ENCODE peak calls at places on chromosomes 5 and 9, in six cellular contexts. R, U, C, I, O and D are unnamed samples. For H3K4me1, the result is how much of the 10 kb centered on the place peaks cover.

GRCh38 chr5:124398471-124398870 is 348.0 kb downstream of the ZNF608 start:
- DNase-seq in R (no peak), U (no peak), C (no peak), I (no peak), O (no peak), D (no peak)

GRCh38 chr9:89606049-89606481 is 1.3 kb downstream of the GADD45G start:
- DNase-seq in R (no peak), U (peak), C (peak), I (peak), O (no peak), D (peak)

GRCh38 chr9:33306037-33306436 is 15.7 kb downstream of the NFX1 start:
- DNase-seq in R (no peak), U (no peak), C (no peak), I (no peak), O (no peak), D (no peak)

GRCh38 chr9:106643211-106643930 is 219.6 kb upstream of the ZNF462 start:
- DNase-seq in R (no peak), U (no peak), C (no peak), I (no peak), O (no peak), D (no peak)

GRCh38 chr5:10577371-10578291 is 13.8 kb downstream of the ANKRD33B start:
- DNase-seq in R (no peak), U (no peak), C (no peak), I (no peak), O (no peak), D (no peak)

GRCh38 chr5:117463836-117464235 is 889.2 kb upstream of the SEMA6A start:
- DNase-seq in R (no peak), U (no peak), C (no peak), I (no peak), O (no peak), D (no peak)

GRCh38 chr5:139402561-139403158 is 1.2 kb downstream of the SPATA24 start:
- DNase-seq in R (peak), U (no peak), C (no peak), I (no peak), O (peak), D (peak)

GRCh38 chr9:1337169-1337568 is 287.0 kb downstream of the DMRT2 start:
- DNase-seq in R (no peak), U (no peak), C (no peak), I (no peak), O (no peak), D (no peak)

GRCh38 chr9:16626577-16627130 is 243.8 kb downstream of the BNC2 start:
- DNase-seq in R (no peak), U (no peak), C (no peak), I (peak), O (no peak), D (no peak)

GRCh38 chr5:76820491-76820890 is 1.7 kb downstream of the F2RL1 start:
- DNase-seq in R (no peak), U (no peak), C (no peak), I (no peak), O (no peak), D (no peak)

GRCh38 chr5:6877986-6878828 is 165.0 kb downstream of the TENT4A start:
- DNase-seq in R (no peak), U (no peak), C (no peak), I (no peak), O (no peak), D (no peak)

GRCh38 chr5:159877087-159877486 is 39.2 kb upstream of the ADRA1B start:
- DNase-seq in R (no peak), U (no peak), C (no peak), I (no peak), O (no peak), D (no peak)

GRCh38 chr9:111598730-111599091 is 736 bp downstream of the PTGR1 start:
- DNase-seq in R (no peak), U (peak), C (peak), I (peak), O (no peak), D (no peak)

GRCh38 chr5:39100851-39101396 is 26.7 kb upstream of the RICTOR start:
- DNase-seq in R (no peak), U (no peak), C (no peak), I (no peak), O (no peak), D (no peak)

GRCh38 chr5:150671509-150672236 is 10.6 kb downstream of the MYOZ3 start:
- DNase-seq in R (no peak), U (no peak), C (no peak), I (no peak), O (no peak), D (peak)

GRCh38 chr9:121699271-121700164 is 48.1 kb downstream of the DAB2IP start:
- DNase-seq in R (peak), U (peak), C (no peak), I (peak), O (no peak), D (peak)

GRCh38 chr9:91248707-91249106 is 113.0 kb downstream of the AUH start:
- DNase-seq in R (no peak), U (no peak), C (no peak), I (no peak), O (no peak), D (no peak)

GRCh38 chr5:91182763-91183162 is 200.4 kb downstream of the ARRDC3 start:
- DNase-seq in R (peak), U (no peak), C (no peak), I (peak), O (no peak), D (no peak)

GRCh38 chr9:23644326-23644725 is 181.7 kb downstream of the ELAVL2 start:
- DNase-seq in R (no peak), U (no peak), C (no peak), I (no peak), O (no peak), D (no peak)

GRCh38 chr5:148970228-148970627 is 92.6 kb downstream of the SH3TC2 start:
- DNase-seq in R (no peak), U (no peak), C (no peak), I (peak), O (peak), D (no peak)

GRCh38 chr5:146388418-146388817 is 49.8 kb downstream of the POU4F3 start:
- DNase-seq in R (no peak), U (no peak), C (no peak), I (no peak), O (no peak), D (no peak)

GRCh38 chr5:151671979-151672378 is 14.7 kb downstream of the SPARC start:
- DNase-seq in R (no peak), U (no peak), C (no peak), I (peak), O (no peak), D (no peak)

GRCh38 chr9:105994970-105995369 is 300.6 kb downstream of the TMEM38B start:
- DNase-seq in R (no peak), U (no peak), C (no peak), I (no peak), O (no peak), D (no peak)

GRCh38 chr5:43042626-43043399 is 2.7 kb upstream of the ANXA2R start:
- DNase-seq in R (peak), U (peak), C (no peak), I (peak), O (no peak), D (peak)

GRCh38 chr5:133240425-133241091 is 188.7 kb downstream of the HSPA4 start:
- DNase-seq in R (no peak), U (no peak), C (peak), I (peak), O (no peak), D (no peak)

GRCh38 chr5:32147236-32147635 is 26.9 kb downstream of the GOLPH3 start:
- DNase-seq in R (no peak), U (no peak), C (no peak), I (no peak), O (no peak), D (no peak)

GRCh38 chr5:96780626-96781025 is 27.1 kb downstream of the ERAP1 start:
- DNase-seq in R (no peak), U (no peak), C (no peak), I (no peak), O (no peak), D (no peak)

GRCh38 chr5:141883184-141883947 is 5.2 kb upstream of the PCDH1 start:
- DNase-seq in R (no peak), U (no peak), C (no peak), I (no peak), O (peak), D (no peak)

GRCh38 chr5:142722896-142723295 is 37.0 kb upstream of the FGF1 start:
- DNase-seq in R (no peak), U (no peak), C (no peak), I (no peak), O (no peak), D (no peak)

GRCh38 chr5:132203464-132203818 is 24.2 kb downstream of the P4HA2 start:
- DNase-seq in R (no peak), U (no peak), C (no peak), I (no peak), O (no peak), D (no peak)

GRCh38 chr5:137091473-137091872 is 407.7 kb downstream of the SPOCK1 start:
- DNase-seq in R (no peak), U (no peak), C (no peak), I (no peak), O (peak), D (peak)

GRCh38 chr9:98572054-98572627 is 136.6 kb downstream of the GABBR2 start:
- DNase-seq in R (no peak), U (no peak), C (no peak), I (no peak), O (no peak), D (no peak)

GRCh38 chr5:151155777-151156731 is 1.5 kb downstream of the ANXA6 start:
- DNase-seq in R (peak), U (no peak), C (no peak), I (no peak), O (no peak), D (no peak)

GRCh38 chr9:138104251-138105122 is 226.9 kb downstream of the CACNA1B start:
- DNase-seq in R (no peak), U (no peak), C (no peak), I (no peak), O (no peak), D (no peak)

GRCh38 chr9:126985870-126986498 is 71.4 kb downstream of the RALGPS1 start:
- DNase-seq in R (no peak), U (no peak), C (peak), I (peak), O (no peak), D (no peak)

GRCh38 chr5:59193616-59194319 is 610.9 kb downstream of the RAB3C start:
- DNase-seq in R (no peak), U (no peak), C (no peak), I (no peak), O (no peak), D (no peak)

GRCh38 chr9:99365233-99365980 is 143.3 kb downstream of the SEC61B start:
- DNase-seq in R (no peak), U (no peak), C (no peak), I (no peak), O (no peak), D (no peak)

GRCh38 chr5:116137544-116138378 is 52.9 kb downstream of the COMMD10 start:
- DNase-seq in R (peak), U (no peak), C (no peak), I (no peak), O (peak), D (peak)

GRCh38 chr9:86923061-86923460 is 24.2 kb downstream of the GAS1 start:
- DNase-seq in R (no peak), U (no peak), C (no peak), I (no peak), O (no peak), D (no peak)

GRCh38 chr9:93827545-93828330 is 127.4 kb downstream of the BARX1 start:
- DNase-seq in R (peak), U (peak), C (no peak), I (no peak), O (peak), D (peak)
- H3K4me3 ChIP-seq in R (no peak), U (peak), C (peak), I (peak), O (no peak), D (no peak)

GRCh38 chr5:24538345-24538744 is 106.4 kb downstream of the CDH10 start:
- DNase-seq in R (no peak), U (no peak), C (no peak), I (no peak), O (no peak), D (no peak)
- H3K4me1 ChIP-seq in R (under half), U (under half), C (under half), I (under half), O (under half), D (under half)

DNA sequence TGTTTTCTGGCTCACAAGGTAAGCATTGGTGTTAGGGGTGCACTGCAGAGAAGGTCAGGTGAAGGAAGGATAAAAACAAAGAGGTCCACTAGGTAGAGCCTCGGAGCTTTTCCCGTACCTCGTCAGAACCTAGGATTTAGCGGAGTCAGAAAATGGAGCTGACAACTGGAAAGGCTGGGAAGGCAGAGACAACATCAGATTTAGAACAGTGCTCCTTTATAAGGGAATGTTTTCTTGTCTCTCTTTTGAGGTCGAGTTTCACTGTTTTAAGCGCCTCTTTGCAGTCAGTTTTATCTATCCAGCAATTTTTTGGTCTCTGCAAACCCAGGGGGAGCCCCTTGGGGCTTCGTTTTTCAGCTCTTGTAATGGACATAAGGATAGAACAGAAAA is 80.6 kb downstream of the FNBP1 start:
- DNase-seq in R (no peak), U (no peak), C (no peak), I (no peak), O (no peak), D (no peak)
- H3K4me3 ChIP-seq in R (peak), U (peak), C (peak), I (peak), O (peak), D (no peak)

GRCh38 chr9:6873862-6874261 is 116.1 kb downstream of the KDM4C start:
- DNase-seq in R (no peak), U (no peak), C (no peak), I (no peak), O (no peak), D (no peak)
- H3K4me1 ChIP-seq in R (under half), U (under half), C (under half), I (under half), O (under half), D (under half)

GRCh38 chr5:94620257-94620656 is 1.8 kb downstream of the SLF1 start:
- DNase-seq in R (no peak), U (no peak), C (no peak), I (no peak), O (no peak), D (no peak)
- H3K4me3 ChIP-seq in R (peak), U (no peak), C (no peak), I (no peak), O (no peak), D (no peak)